ENCODE peak calls at places on chromosomes 11 and 22, in seven cellular contexts. One of them, this sample, is unnamed.
A peak's percentile ranks its signal among the peaks of the same experiment; 100 is the strongest.

GRCh38 chr22:47094861-47095330 is 332.4 kb downstream of the TBC1D22A start:
- DNase-seq in astrocyte of the spinal cord: peak; percentile 22
- DNase-seq in PC-9: peak; percentile 52
- DNase-seq in mesothelial cell of epicardium: no peak
- DNase-seq in HFFc6: peak; percentile 26
- DNase-seq in endothelial cell: no peak
- DNase-seq in GM12865: no peak
- DNase-seq in this sample: no peak

GRCh38 chr11:14679662-14680061 is 36.1 kb downstream of the PDE3B start:
- DNase-seq in astrocyte of the spinal cord: no peak
- DNase-seq in PC-9: no peak
- DNase-seq in mesothelial cell of epicardium: no peak
- DNase-seq in HFFc6: no peak
- DNase-seq in endothelial cell: no peak
- DNase-seq in GM12865: no peak
- DNase-seq in this sample: no peak

GRCh38 chr22:48845356-48845936 is 982.2 kb downstream of the BRD1 start:
- DNase-seq in astrocyte of the spinal cord: no peak
- DNase-seq in PC-9: no peak
- DNase-seq in mesothelial cell of epicardium: no peak
- DNase-seq in HFFc6: no peak
- DNase-seq in endothelial cell: no peak
- DNase-seq in GM12865: no peak
- DNase-seq in this sample: no peak

GRCh38 chr22:30890689-30891442 is 77.7 kb downstream of the MORC2 start:
- DNase-seq in astrocyte of the spinal cord: peak; percentile 17
- DNase-seq in PC-9: peak; percentile 41
- DNase-seq in mesothelial cell of epicardium: no peak
- DNase-seq in HFFc6: peak; percentile 21
- DNase-seq in endothelial cell: peak; percentile 55
- DNase-seq in GM12865: peak; percentile 49
- DNase-seq in this sample: peak; percentile 52

GRCh38 chr22:26894766-26895485 is 237.5 kb downstream of the MIAT start:
- DNase-seq in astrocyte of the spinal cord: peak; percentile 95
- DNase-seq in PC-9: peak; percentile 83
- DNase-seq in mesothelial cell of epicardium: no peak
- DNase-seq in HFFc6: peak; percentile 89
- DNase-seq in endothelial cell: no peak
- DNase-seq in GM12865: no peak
- DNase-seq in this sample: peak; percentile 37

GRCh38 chr11:19499999-19500398 is 212.6 kb upstream of the NAV2 start:
- DNase-seq in astrocyte of the spinal cord: no peak
- DNase-seq in PC-9: no peak
- DNase-seq in mesothelial cell of epicardium: no peak
- DNase-seq in HFFc6: peak; percentile 77
- DNase-seq in endothelial cell: no peak
- DNase-seq in GM12865: no peak
- DNase-seq in this sample: no peak

GRCh38 chr11:117026593-117027330 is 71.5 kb downstream of the SIK3 start:
- DNase-seq in astrocyte of the spinal cord: peak; percentile 71
- DNase-seq in PC-9: peak; percentile 93
- DNase-seq in mesothelial cell of epicardium: no peak
- DNase-seq in HFFc6: peak; percentile 84
- DNase-seq in endothelial cell: no peak
- DNase-seq in GM12865: peak; percentile 26
- DNase-seq in this sample: peak; percentile 24

GRCh38 chr22:43884600-43885318 is 7.1 kb downstream of the PNPLA5 start:
- DNase-seq in astrocyte of the spinal cord: peak; percentile 22
- DNase-seq in PC-9: no peak
- DNase-seq in mesothelial cell of epicardium: peak; percentile 45
- DNase-seq in HFFc6: no peak
- DNase-seq in endothelial cell: peak; percentile 76
- DNase-seq in GM12865: peak; percentile 92
- DNase-seq in this sample: peak; percentile 64

GRCh38 chr22:25111579-25112517 is 87.8 kb upstream of the CRYBB3 start:
- DNase-seq in astrocyte of the spinal cord: no peak
- DNase-seq in PC-9: no peak
- DNase-seq in mesothelial cell of epicardium: no peak
- DNase-seq in HFFc6: no peak
- DNase-seq in endothelial cell: peak; percentile 28
- DNase-seq in GM12865: no peak
- DNase-seq in this sample: peak; percentile 18

GRCh38 chr22:50009765-50010675 is 2.5 kb downstream of the IL17REL start:
- DNase-seq in astrocyte of the spinal cord: no peak
- DNase-seq in PC-9: no peak
- DNase-seq in mesothelial cell of epicardium: no peak
- DNase-seq in HFFc6: no peak
- DNase-seq in endothelial cell: peak; percentile 16
- DNase-seq in GM12865: no peak
- DNase-seq in this sample: no peak

GRCh38 chr11:46254135-46254491 is 23.3 kb upstream of the CREB3L1 start:
- DNase-seq in astrocyte of the spinal cord: no peak
- DNase-seq in PC-9: no peak
- DNase-seq in mesothelial cell of epicardium: no peak
- DNase-seq in HFFc6: no peak
- DNase-seq in endothelial cell: no peak
- DNase-seq in GM12865: no peak
- DNase-seq in this sample: no peak

GRCh38 chr11:118142081-118142480 is 10.5 kb downstream of the SCN4B start:
- DNase-seq in astrocyte of the spinal cord: no peak
- DNase-seq in PC-9: peak; percentile 73
- DNase-seq in mesothelial cell of epicardium: no peak
- DNase-seq in HFFc6: peak; percentile 21
- DNase-seq in endothelial cell: no peak
- DNase-seq in GM12865: no peak
- DNase-seq in this sample: no peak

GRCh38 chr22:38745676-38746460 is 9.9 kb downstream of the SUN2 start:
- DNase-seq in astrocyte of the spinal cord: no peak
- DNase-seq in PC-9: no peak
- DNase-seq in mesothelial cell of epicardium: no peak
- DNase-seq in HFFc6: no peak
- DNase-seq in endothelial cell: no peak
- DNase-seq in GM12865: no peak
- DNase-seq in this sample: no peak

GRCh38 chr11:2741377-2742131 is 41.8 kb upstream of the KCNQ1OT1 start:
- DNase-seq in astrocyte of the spinal cord: peak; percentile 77
- DNase-seq in PC-9: peak; percentile 74
- DNase-seq in mesothelial cell of epicardium: no peak
- DNase-seq in HFFc6: peak; percentile 37
- DNase-seq in endothelial cell: no peak
- DNase-seq in GM12865: no peak
- DNase-seq in this sample: no peak

DNA sequence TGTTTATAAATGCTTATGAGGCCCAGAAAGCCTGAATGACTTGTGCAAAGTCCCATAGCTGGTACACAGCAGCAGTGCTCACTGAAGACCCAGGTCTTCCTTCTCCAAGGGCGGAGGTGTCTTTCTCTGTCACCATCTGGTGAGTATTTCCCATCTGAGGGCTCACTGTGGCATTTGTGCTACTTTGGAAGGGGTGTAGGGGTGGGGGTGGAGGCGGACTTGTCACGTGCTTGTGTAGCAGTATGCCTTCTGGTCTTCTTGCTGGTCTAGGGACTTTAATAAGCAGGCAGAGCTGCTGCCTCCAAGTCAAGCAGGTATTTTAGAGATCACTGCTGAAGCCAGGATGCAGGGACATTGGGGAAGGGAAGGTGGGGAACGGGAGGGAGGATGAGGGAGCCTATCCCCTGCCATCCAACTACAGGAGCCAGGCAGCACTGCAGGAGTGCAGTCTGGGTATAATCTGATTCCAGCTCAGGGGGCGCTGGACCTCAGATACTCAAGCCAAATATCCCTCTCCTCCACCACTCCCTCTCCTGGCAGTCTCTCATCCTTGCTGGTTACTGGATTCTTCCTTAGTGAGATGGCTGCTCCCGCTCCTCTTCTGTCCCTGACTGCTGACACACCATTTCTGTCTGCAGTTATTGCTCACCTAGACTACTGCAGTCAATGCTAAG is 3.4 kb downstream of the ABCC8 start:
- DNase-seq in astrocyte of the spinal cord: no peak
- DNase-seq in PC-9: no peak
- DNase-seq in mesothelial cell of epicardium: no peak
- DNase-seq in HFFc6: peak; percentile 48
- DNase-seq in endothelial cell: peak; percentile 66
- DNase-seq in GM12865: no peak
- DNase-seq in this sample: no peak
- TF ChIP-seq CTCF in astrocyte of the spinal cord: peak; percentile 1
- TF ChIP-seq CTCF in PC-9: peak; percentile 46
- TF ChIP-seq CTCF in mesothelial cell of epicardium: no peak
- TF ChIP-seq CTCF in HFFc6: peak; percentile 62
- TF ChIP-seq CTCF in endothelial cell: no peak
- TF ChIP-seq CTCF in GM12865: no peak
- TF ChIP-seq CTCF in this sample: no peak

DNA sequence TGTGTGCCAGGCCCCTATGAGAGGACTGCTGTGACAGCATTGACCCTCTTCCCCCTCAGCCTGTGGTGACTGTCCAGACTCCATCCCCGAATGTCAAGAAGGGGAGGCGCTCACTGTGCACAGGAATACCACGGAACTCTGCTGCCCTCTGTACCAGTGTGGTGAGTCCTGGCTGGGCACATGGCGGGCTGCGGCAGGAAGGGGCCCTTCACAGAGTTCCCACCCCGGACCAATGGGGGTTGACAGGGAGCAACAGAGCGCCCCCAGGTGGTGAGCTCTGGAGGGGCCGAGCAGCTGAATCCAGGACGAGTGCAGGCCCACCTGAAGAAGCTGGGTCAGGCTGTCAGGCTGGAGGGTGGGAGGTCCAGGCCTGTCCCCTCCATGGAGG is 83.8 kb upstream of the MYOD1 start:
- DNase-seq in astrocyte of the spinal cord: no peak
- DNase-seq in PC-9: no peak
- DNase-seq in mesothelial cell of epicardium: no peak
- DNase-seq in HFFc6: no peak
- DNase-seq in endothelial cell: no peak
- DNase-seq in GM12865: no peak
- DNase-seq in this sample: no peak
- TF ChIP-seq CTCF in astrocyte of the spinal cord: peak; percentile 0
- TF ChIP-seq CTCF in PC-9: no peak
- TF ChIP-seq CTCF in mesothelial cell of epicardium: no peak
- TF ChIP-seq CTCF in HFFc6: no peak
- TF ChIP-seq CTCF in endothelial cell: peak; percentile 27
- TF ChIP-seq CTCF in GM12865: no peak
- TF ChIP-seq CTCF in this sample: no peak

GRCh38 chr11:1459739-1460395 is 26.7 kb downstream of the MOB2 start:
- DNase-seq in astrocyte of the spinal cord: no peak
- DNase-seq in PC-9: no peak
- DNase-seq in mesothelial cell of epicardium: no peak
- DNase-seq in HFFc6: no peak
- DNase-seq in endothelial cell: no peak
- DNase-seq in GM12865: no peak
- DNase-seq in this sample: no peak

GRCh38 chr11:1457856-1458255 is 28.7 kb downstream of the MOB2 start:
- DNase-seq in astrocyte of the spinal cord: no peak
- DNase-seq in PC-9: no peak
- DNase-seq in mesothelial cell of epicardium: no peak
- DNase-seq in HFFc6: no peak
- DNase-seq in endothelial cell: no peak
- DNase-seq in GM12865: no peak
- DNase-seq in this sample: no peak

GRCh38 chr11:1459219-1459575 is 27.4 kb downstream of the MOB2 start:
- DNase-seq in astrocyte of the spinal cord: no peak
- DNase-seq in PC-9: no peak
- DNase-seq in mesothelial cell of epicardium: no peak
- DNase-seq in HFFc6: no peak
- DNase-seq in endothelial cell: no peak
- DNase-seq in GM12865: no peak
- DNase-seq in this sample: no peak

GRCh38 chr11:1457326-1457680 is 29.3 kb downstream of the MOB2 start:
- DNase-seq in astrocyte of the spinal cord: no peak
- DNase-seq in PC-9: no peak
- DNase-seq in mesothelial cell of epicardium: no peak
- DNase-seq in HFFc6: no peak
- DNase-seq in endothelial cell: no peak
- DNase-seq in GM12865: no peak
- DNase-seq in this sample: no peak

DNA sequence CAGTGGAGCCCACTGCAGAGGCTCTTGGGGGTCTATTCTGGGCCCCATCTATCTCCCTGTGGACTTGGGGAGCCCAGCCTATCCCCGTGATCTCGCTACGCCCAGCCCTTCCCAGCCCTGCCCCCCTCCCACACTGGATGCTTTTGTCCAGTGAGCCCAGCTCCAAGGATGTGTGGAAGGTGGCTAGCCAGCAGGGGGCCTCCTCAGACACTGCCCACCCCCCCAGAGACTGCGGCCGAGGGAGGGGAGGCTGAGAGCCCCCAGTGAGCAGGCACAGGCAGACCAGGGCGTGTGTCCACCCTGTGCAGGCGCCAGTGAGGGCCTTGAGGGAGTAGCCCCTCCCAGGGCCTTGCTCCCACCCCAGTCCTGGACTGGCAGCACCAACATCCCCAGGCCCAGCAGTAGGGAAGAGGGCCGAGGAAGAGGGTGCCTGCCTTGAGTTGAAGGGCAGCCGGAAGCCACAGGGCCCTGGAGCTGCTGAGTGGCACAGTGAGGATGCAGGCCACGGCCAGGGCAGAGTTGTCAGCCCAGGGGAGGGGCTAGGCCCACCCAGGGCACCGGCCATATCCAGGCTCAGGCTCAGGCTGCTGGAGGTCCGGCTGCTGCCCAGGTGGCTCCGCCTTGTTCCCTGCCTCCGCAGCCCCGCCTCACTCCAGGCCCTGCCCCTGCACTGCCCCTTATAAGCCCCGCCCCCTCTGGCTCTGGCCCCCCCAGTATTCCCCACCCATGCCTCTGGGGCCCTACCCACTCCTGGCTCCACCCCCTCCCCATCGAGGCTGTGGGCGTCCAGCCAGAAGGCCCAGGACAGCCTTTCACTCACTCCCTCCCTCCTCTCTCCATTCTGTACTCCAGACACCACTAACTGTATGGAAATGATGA is 28.0 kb downstream of the MOB2 start:
- DNase-seq in astrocyte of the spinal cord: no peak
- DNase-seq in PC-9: no peak
- DNase-seq in mesothelial cell of epicardium: peak; percentile 47
- DNase-seq in HFFc6: no peak
- DNase-seq in endothelial cell: peak; percentile 45
- DNase-seq in GM12865: no peak
- DNase-seq in this sample: peak; percentile 12
- TF ChIP-seq CTCF in astrocyte of the spinal cord: peak; percentile 22
- TF ChIP-seq CTCF in PC-9: no peak
- TF ChIP-seq CTCF in mesothelial cell of epicardium: no peak
- TF ChIP-seq CTCF in HFFc6: peak; percentile 45
- TF ChIP-seq CTCF in endothelial cell: peak; percentile 47
- TF ChIP-seq CTCF in GM12865: no peak
- TF ChIP-seq CTCF in this sample: peak; percentile 22

GRCh38 chr11:84990141-84990540 is 637.0 kb downstream of the DLG2 start:
- DNase-seq in astrocyte of the spinal cord: no peak
- DNase-seq in PC-9: no peak
- DNase-seq in mesothelial cell of epicardium: no peak
- DNase-seq in HFFc6: no peak
- DNase-seq in endothelial cell: no peak
- DNase-seq in GM12865: no peak
- DNase-seq in this sample: no peak

DNA sequence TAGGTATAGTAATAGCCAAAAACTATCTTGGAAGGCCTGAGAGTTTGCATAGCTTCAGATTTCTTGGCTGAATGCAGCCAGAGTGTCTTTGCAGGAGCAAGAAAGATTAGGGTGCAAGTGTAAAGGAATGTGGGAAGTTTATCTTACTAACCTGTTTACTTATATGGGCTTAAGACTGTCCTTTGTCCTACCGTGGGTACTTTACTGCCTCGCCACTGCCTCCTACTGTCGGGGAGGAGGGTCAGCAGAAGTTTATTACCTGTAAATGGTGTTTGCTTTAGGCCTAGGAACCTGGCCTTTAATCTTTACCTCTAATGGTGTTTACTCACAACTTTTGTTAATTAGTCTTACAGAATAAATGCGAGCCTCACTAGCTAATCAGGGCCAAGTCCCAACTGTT is 633.8 kb downstream of the DLG2 start:
- DNase-seq in astrocyte of the spinal cord: no peak
- DNase-seq in PC-9: no peak
- DNase-seq in mesothelial cell of epicardium: no peak
- DNase-seq in HFFc6: no peak
- DNase-seq in endothelial cell: peak; percentile 24
- DNase-seq in GM12865: peak; percentile 27
- DNase-seq in this sample: peak; percentile 1
- TF ChIP-seq CTCF in astrocyte of the spinal cord: peak; percentile 25
- TF ChIP-seq CTCF in PC-9: peak; percentile 53
- TF ChIP-seq CTCF in mesothelial cell of epicardium: no peak
- TF ChIP-seq CTCF in HFFc6: peak; percentile 53
- TF ChIP-seq CTCF in endothelial cell: peak; percentile 32
- TF ChIP-seq CTCF in GM12865: peak; percentile 38
- TF ChIP-seq CTCF in this sample: no peak